ENCODE peak calls at places on chromosomes 16 and 17, in seven cellular contexts. One of them, this sample, is unnamed.

GRCh38 chr16:27267037-27267677 is 1.4 kb downstream of the NSMCE1 start:
- DNase-seq in gastrocnemius medialis: no peak
- DNase-seq in OCI-LY7: peak
- DNase-seq in GM19239: no peak
- DNase-seq in GM03348: no peak
- DNase-seq in non-pigmented ciliary epithelial cell: no peak
- DNase-seq in stimulated activated CD4-positive, alpha-beta T cell treated with anti-CD3 and anti-CD28 coated beads, Interleukin-2, amount 100 ng/mL, for 48 hours: no peak
- DNase-seq in this sample: no peak

GRCh38 chr17:55453836-55454557 is 32.4 kb upstream of the MMD start:
- DNase-seq in gastrocnemius medialis: no peak
- DNase-seq in OCI-LY7: no peak
- DNase-seq in GM19239: no peak
- DNase-seq in GM03348: no peak
- DNase-seq in non-pigmented ciliary epithelial cell: no peak
- DNase-seq in stimulated activated CD4-positive, alpha-beta T cell treated with anti-CD3 and anti-CD28 coated beads, Interleukin-2, amount 100 ng/mL, for 48 hours: no peak
- DNase-seq in this sample: no peak

GRCh38 chr16:27739606-27740357 is 189.8 kb downstream of the KATNIP start:
- DNase-seq in gastrocnemius medialis: no peak
- DNase-seq in OCI-LY7: no peak
- DNase-seq in GM19239: no peak
- DNase-seq in GM03348: no peak
- DNase-seq in non-pigmented ciliary epithelial cell: no peak
- DNase-seq in stimulated activated CD4-positive, alpha-beta T cell treated with anti-CD3 and anti-CD28 coated beads, Interleukin-2, amount 100 ng/mL, for 48 hours: no peak
- DNase-seq in this sample: no peak

GRCh38 chr17:40617678-40618240 is 29.9 kb downstream of the SMARCE1 start:
- DNase-seq in gastrocnemius medialis: no peak
- DNase-seq in OCI-LY7: no peak
- DNase-seq in GM19239: no peak
- DNase-seq in GM03348: no peak
- DNase-seq in non-pigmented ciliary epithelial cell: no peak
- DNase-seq in stimulated activated CD4-positive, alpha-beta T cell treated with anti-CD3 and anti-CD28 coated beads, Interleukin-2, amount 100 ng/mL, for 48 hours: no peak
- DNase-seq in this sample: no peak

GRCh38 chr17:8153550-8153956 is 1.3 kb upstream of the PER1 start:
- DNase-seq in gastrocnemius medialis: peak
- DNase-seq in OCI-LY7: no peak
- DNase-seq in GM19239: no peak
- DNase-seq in GM03348: peak
- DNase-seq in non-pigmented ciliary epithelial cell: peak
- DNase-seq in stimulated activated CD4-positive, alpha-beta T cell treated with anti-CD3 and anti-CD28 coated beads, Interleukin-2, amount 100 ng/mL, for 48 hours: peak
- DNase-seq in this sample: peak

GRCh38 chr16:85129846-85130706 is 17.8 kb upstream of the CIBAR2 start:
- DNase-seq in gastrocnemius medialis: peak
- DNase-seq in OCI-LY7: no peak
- DNase-seq in GM19239: no peak
- DNase-seq in GM03348: peak
- DNase-seq in non-pigmented ciliary epithelial cell: no peak
- DNase-seq in stimulated activated CD4-positive, alpha-beta T cell treated with anti-CD3 and anti-CD28 coated beads, Interleukin-2, amount 100 ng/mL, for 48 hours: no peak
- DNase-seq in this sample: peak

GRCh38 chr16:85891033-85891775 is 7.8 kb upstream of the IRF8 start:
- DNase-seq in gastrocnemius medialis: no peak
- DNase-seq in OCI-LY7: no peak
- DNase-seq in GM19239: no peak
- DNase-seq in GM03348: no peak
- DNase-seq in non-pigmented ciliary epithelial cell: no peak
- DNase-seq in stimulated activated CD4-positive, alpha-beta T cell treated with anti-CD3 and anti-CD28 coated beads, Interleukin-2, amount 100 ng/mL, for 48 hours: no peak
- DNase-seq in this sample: no peak

GRCh38 chr16:230949-231348 is 1.7 kb upstream of the LUC7L start:
- DNase-seq in gastrocnemius medialis: no peak
- DNase-seq in OCI-LY7: no peak
- DNase-seq in GM19239: no peak
- DNase-seq in GM03348: no peak
- DNase-seq in non-pigmented ciliary epithelial cell: no peak
- DNase-seq in stimulated activated CD4-positive, alpha-beta T cell treated with anti-CD3 and anti-CD28 coated beads, Interleukin-2, amount 100 ng/mL, for 48 hours: no peak
- DNase-seq in this sample: no peak

GRCh38 chr16:3735541-3735940 is 18.2 kb upstream of the TRAP1 start:
- DNase-seq in gastrocnemius medialis: no peak
- DNase-seq in OCI-LY7: no peak
- DNase-seq in GM19239: no peak
- DNase-seq in GM03348: no peak
- DNase-seq in non-pigmented ciliary epithelial cell: no peak
- DNase-seq in stimulated activated CD4-positive, alpha-beta T cell treated with anti-CD3 and anti-CD28 coated beads, Interleukin-2, amount 100 ng/mL, for 48 hours: no peak
- DNase-seq in this sample: no peak

GRCh38 chr17:34307110-34307509 is 12.1 kb upstream of the CCL8 start:
- DNase-seq in gastrocnemius medialis: peak
- DNase-seq in OCI-LY7: no peak
- DNase-seq in GM19239: no peak
- DNase-seq in GM03348: peak
- DNase-seq in non-pigmented ciliary epithelial cell: no peak
- DNase-seq in stimulated activated CD4-positive, alpha-beta T cell treated with anti-CD3 and anti-CD28 coated beads, Interleukin-2, amount 100 ng/mL, for 48 hours: no peak
- DNase-seq in this sample: no peak

GRCh38 chr17:12667299-12667958 is 1.7 kb downstream of the MYOCD start:
- DNase-seq in gastrocnemius medialis: no peak
- DNase-seq in OCI-LY7: peak
- DNase-seq in GM19239: peak
- DNase-seq in GM03348: peak
- DNase-seq in non-pigmented ciliary epithelial cell: peak
- DNase-seq in stimulated activated CD4-positive, alpha-beta T cell treated with anti-CD3 and anti-CD28 coated beads, Interleukin-2, amount 100 ng/mL, for 48 hours: no peak
- DNase-seq in this sample: no peak

GRCh38 chr16:10646581-10647263 is 48.0 kb downstream of the TEKT5 start:
- DNase-seq in gastrocnemius medialis: no peak
- DNase-seq in OCI-LY7: no peak
- DNase-seq in GM19239: no peak
- DNase-seq in GM03348: no peak
- DNase-seq in non-pigmented ciliary epithelial cell: no peak
- DNase-seq in stimulated activated CD4-positive, alpha-beta T cell treated with anti-CD3 and anti-CD28 coated beads, Interleukin-2, amount 100 ng/mL, for 48 hours: no peak
- DNase-seq in this sample: no peak

GRCh38 chr16:67428146-67428731 is 2.7 kb upstream of the HSD11B2 start:
- DNase-seq in gastrocnemius medialis: peak
- DNase-seq in OCI-LY7: peak
- DNase-seq in GM19239: peak
- DNase-seq in GM03348: peak
- DNase-seq in non-pigmented ciliary epithelial cell: no peak
- DNase-seq in stimulated activated CD4-positive, alpha-beta T cell treated with anti-CD3 and anti-CD28 coated beads, Interleukin-2, amount 100 ng/mL, for 48 hours: peak
- DNase-seq in this sample: no peak

GRCh38 chr16:29848420-29849297 is 14.4 kb downstream of the CDIPT start:
- DNase-seq in gastrocnemius medialis: peak
- DNase-seq in OCI-LY7: peak
- DNase-seq in GM19239: peak
- DNase-seq in GM03348: peak
- DNase-seq in non-pigmented ciliary epithelial cell: no peak
- DNase-seq in stimulated activated CD4-positive, alpha-beta T cell treated with anti-CD3 and anti-CD28 coated beads, Interleukin-2, amount 100 ng/mL, for 48 hours: peak
- DNase-seq in this sample: no peak

GRCh38 chr17:7839199-7839889 is 5.3 kb downstream of the KDM6B start:
- DNase-seq in gastrocnemius medialis: peak
- DNase-seq in OCI-LY7: peak
- DNase-seq in GM19239: no peak
- DNase-seq in GM03348: no peak
- DNase-seq in non-pigmented ciliary epithelial cell: no peak
- DNase-seq in stimulated activated CD4-positive, alpha-beta T cell treated with anti-CD3 and anti-CD28 coated beads, Interleukin-2, amount 100 ng/mL, for 48 hours: no peak
- DNase-seq in this sample: no peak

GRCh38 chr16:50021509-50021908 is 3.5 kb upstream of the CNEP1R1 start:
- DNase-seq in gastrocnemius medialis: no peak
- DNase-seq in OCI-LY7: peak
- DNase-seq in GM19239: no peak
- DNase-seq in GM03348: no peak
- DNase-seq in non-pigmented ciliary epithelial cell: no peak
- DNase-seq in stimulated activated CD4-positive, alpha-beta T cell treated with anti-CD3 and anti-CD28 coated beads, Interleukin-2, amount 100 ng/mL, for 48 hours: no peak
- DNase-seq in this sample: no peak

GRCh38 chr16:50285406-50286003 is 19.2 kb downstream of the ADCY7 start:
- DNase-seq in gastrocnemius medialis: no peak
- DNase-seq in OCI-LY7: no peak
- DNase-seq in GM19239: no peak
- DNase-seq in GM03348: peak
- DNase-seq in non-pigmented ciliary epithelial cell: no peak
- DNase-seq in stimulated activated CD4-positive, alpha-beta T cell treated with anti-CD3 and anti-CD28 coated beads, Interleukin-2, amount 100 ng/mL, for 48 hours: no peak
- DNase-seq in this sample: no peak

GRCh38 chr17:79545251-79546005 is 65.4 kb downstream of the RBFOX3 start:
- DNase-seq in gastrocnemius medialis: no peak
- DNase-seq in OCI-LY7: no peak
- DNase-seq in GM19239: no peak
- DNase-seq in GM03348: no peak
- DNase-seq in non-pigmented ciliary epithelial cell: no peak
- DNase-seq in stimulated activated CD4-positive, alpha-beta T cell treated with anti-CD3 and anti-CD28 coated beads, Interleukin-2, amount 100 ng/mL, for 48 hours: no peak
- DNase-seq in this sample: no peak

GRCh38 chr17:16991349-16992009 is 19.6 kb upstream of the TNFRSF13B start:
- DNase-seq in gastrocnemius medialis: peak
- DNase-seq in OCI-LY7: peak
- DNase-seq in GM19239: peak
- DNase-seq in GM03348: peak
- DNase-seq in non-pigmented ciliary epithelial cell: no peak
- DNase-seq in stimulated activated CD4-positive, alpha-beta T cell treated with anti-CD3 and anti-CD28 coated beads, Interleukin-2, amount 100 ng/mL, for 48 hours: peak
- DNase-seq in this sample: no peak

GRCh38 chr16:81645303-81645702 is 133.8 kb upstream of the PLCG2 start:
- DNase-seq in gastrocnemius medialis: peak
- DNase-seq in OCI-LY7: no peak
- DNase-seq in GM19239: no peak
- DNase-seq in GM03348: peak
- DNase-seq in non-pigmented ciliary epithelial cell: peak
- DNase-seq in stimulated activated CD4-positive, alpha-beta T cell treated with anti-CD3 and anti-CD28 coated beads, Interleukin-2, amount 100 ng/mL, for 48 hours: no peak
- DNase-seq in this sample: peak

GRCh38 chr16:19809121-19809635 is 75.5 kb downstream of the GPRC5B start:
- DNase-seq in gastrocnemius medialis: peak
- DNase-seq in OCI-LY7: no peak
- DNase-seq in GM19239: no peak
- DNase-seq in GM03348: no peak
- DNase-seq in non-pigmented ciliary epithelial cell: no peak
- DNase-seq in stimulated activated CD4-positive, alpha-beta T cell treated with anti-CD3 and anti-CD28 coated beads, Interleukin-2, amount 100 ng/mL, for 48 hours: no peak
- DNase-seq in this sample: no peak

GRCh38 chr16:54931041-54931756 is 534 bp downstream of the IRX5 start:
- DNase-seq in gastrocnemius medialis: no peak
- DNase-seq in OCI-LY7: no peak
- DNase-seq in GM19239: no peak
- DNase-seq in GM03348: peak
- DNase-seq in non-pigmented ciliary epithelial cell: no peak
- DNase-seq in stimulated activated CD4-positive, alpha-beta T cell treated with anti-CD3 and anti-CD28 coated beads, Interleukin-2, amount 100 ng/mL, for 48 hours: no peak
- DNase-seq in this sample: no peak

GRCh38 chr17:45704251-45704650 is 79.9 kb upstream of the CRHR1 start:
- DNase-seq in gastrocnemius medialis: no peak
- DNase-seq in OCI-LY7: no peak
- DNase-seq in GM19239: no peak
- DNase-seq in GM03348: no peak
- DNase-seq in non-pigmented ciliary epithelial cell: no peak
- DNase-seq in stimulated activated CD4-positive, alpha-beta T cell treated with anti-CD3 and anti-CD28 coated beads, Interleukin-2, amount 100 ng/mL, for 48 hours: no peak
- DNase-seq in this sample: no peak